ENCODE peak calls at places on chromosomes 5 and 9, in four cellular contexts. K is RWPE2, Q is fibroblast of lung, B is transverse colon. J is an unnamed sample. For H3K9me3, the result is how much of the 10 kb centered on the place peaks cover.

GRCh38 chr9:86721843-86722705 is 225.2 kb downstream of the GAS1 start:
- DNase-seq in K (no peak), Q (peak), B (no peak), J (no peak)

GRCh38 chr5:132428811-132429440 is 59.4 kb downstream of the SLC22A5 start:
- DNase-seq in K (no peak), Q (peak), B (no peak), J (peak)

GRCh38 chr9:100774962-100775361 is 197.1 kb downstream of the CAVIN4 start:
- DNase-seq in K (no peak), Q (no peak), B (no peak), J (no peak)

GRCh38 chr5:133336969-133337410 is 275.4 kb downstream of the FSTL4 start:
- DNase-seq in K (no peak), Q (no peak), B (no peak), J (peak)

GRCh38 chr5:56565693-56566092 is 249.7 kb upstream of the MAP3K1 start:
- DNase-seq in K (no peak), Q (no peak), B (no peak), J (no peak)

GRCh38 chr9:16039103-16039987 is 486.5 kb downstream of the CCDC171 start:
- DNase-seq in K (no peak), Q (peak), B (peak), J (no peak)

GRCh38 chr5:98750693-98751092 is 22.8 kb upstream of the RGMB start:
- DNase-seq in K (no peak), Q (no peak), B (no peak), J (no peak)

GRCh38 chr9:109001275-109001676 is 12.0 kb downstream of the CTNNAL1 start:
- DNase-seq in K (no peak), Q (peak), B (no peak), J (no peak)

DNA sequence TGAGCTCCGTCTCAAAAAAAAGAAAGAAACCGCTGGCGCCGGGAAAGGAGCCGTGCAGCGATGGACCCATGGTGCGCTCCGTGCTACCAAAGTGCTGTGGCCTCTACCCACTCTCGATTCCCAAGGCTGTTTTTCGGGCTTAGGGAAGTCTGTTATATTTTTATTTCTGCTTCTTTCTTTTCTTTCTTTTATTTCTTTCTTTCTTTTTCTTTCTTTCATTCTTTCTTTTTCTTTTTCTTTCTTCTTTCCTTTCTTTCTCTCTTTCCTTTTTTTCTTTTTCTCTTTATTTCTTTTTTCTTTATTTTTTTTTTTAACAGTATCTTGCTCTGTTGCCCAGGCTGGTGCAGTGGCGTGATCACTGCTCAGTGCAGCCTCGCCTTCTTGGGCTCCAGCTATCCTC is 87.5 kb downstream of the ANXA2R start:
- DNase-seq in K (no peak), Q (no peak), B (no peak), J (no peak)
- H3K4me3 ChIP-seq in K (no peak), Q (peak), B (peak), J (peak)

GRCh38 chr9:5361326-5362005 is 21.8 kb upstream of the RLN1 start:
- DNase-seq in K (no peak), Q (no peak), B (no peak), J (no peak)
- TF ChIP-seq CTCF in K (no peak), Q (no peak), B (no peak), J (no peak)

GRCh38 chr5:7910738-7911428 is 41.9 kb downstream of the MTRR start:
- DNase-seq in K (no peak), Q (no peak), B (no peak), J (no peak)
- H3K9me3 ChIP-seq in K (under half), Q (under half), B (under half), J (half or more)

GRCh38 chr9:92964607-92964975 is 17.3 kb downstream of the FGD3 start:
- DNase-seq in K (peak), Q (no peak), B (no peak), J (peak)
- H3K4me3 ChIP-seq in K (no peak), Q (no peak), B (peak), J (peak)

GRCh38 chr5:162096448-162096847 is 28.9 kb downstream of the GABRG2 start:
- DNase-seq in K (no peak), Q (no peak), B (no peak), J (no peak)
- TF ChIP-seq CTCF in K (peak), Q (no peak), B (no peak), J (no peak)

GRCh38 chr9:77954619-77955018 is 77.0 kb downstream of the GNAQ start:
- DNase-seq in K (no peak), Q (no peak), B (no peak), J (no peak)
- H3K9me3 ChIP-seq in K (under half), Q (under half), B (under half), J (under half)

GRCh38 chr5:1470762-1471211 is 25.5 kb upstream of the SLC6A3 start:
- DNase-seq in K (peak), Q (no peak), B (no peak), J (peak)
- H3K4me3 ChIP-seq in K (no peak), Q (no peak), B (no peak), J (no peak)

GRCh38 chr9:120107138-120107537 is 472.8 kb downstream of the CDK5RAP2 start:
- DNase-seq in K (no peak), Q (no peak), B (no peak), J (no peak)
- TF ChIP-seq CTCF in K (no peak), Q (no peak), B (no peak), J (no peak)

GRCh38 chr5:178519155-178519554 is 71.0 kb downstream of the COL23A1 start:
- DNase-seq in K (no peak), Q (no peak), B (no peak), J (no peak)

GRCh38 chr5:178519804-178520203 is 70.4 kb downstream of the COL23A1 start:
- DNase-seq in K (no peak), Q (no peak), B (no peak), J (no peak)

GRCh38 chr5:178524093-178524882 is 65.9 kb downstream of the COL23A1 start:
- DNase-seq in K (peak), Q (no peak), B (no peak), J (peak)

GRCh38 chr5:178520851-178521250 is 69.3 kb downstream of the COL23A1 start:
- DNase-seq in K (no peak), Q (no peak), B (no peak), J (no peak)

DNA sequence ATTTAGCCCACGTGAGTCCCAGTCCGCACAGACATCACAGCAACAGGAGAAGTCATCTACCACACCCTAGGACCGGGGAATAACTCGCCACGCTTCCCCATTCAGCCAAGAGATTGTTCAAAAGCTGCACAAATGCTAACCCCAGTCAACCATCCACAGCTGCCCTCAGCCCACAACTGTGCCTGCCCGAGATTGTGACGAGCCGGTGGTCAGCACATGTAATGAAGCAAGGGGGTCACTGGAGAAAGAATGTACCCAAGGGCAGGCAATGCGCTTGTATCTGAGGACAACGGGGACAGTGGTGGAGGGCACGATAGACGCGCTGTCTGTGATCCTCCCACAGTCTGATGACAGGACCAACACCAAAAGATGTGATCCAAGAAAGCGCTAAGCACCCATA is 67.8 kb downstream of the COL23A1 start:
- DNase-seq in K (no peak), Q (no peak), B (no peak), J (no peak)
- H3K9me3 ChIP-seq in K (under half), Q (under half), B (under half), J (under half)

GRCh38 chr9:37324691-37325490 is 97.6 kb upstream of the GRHPR start:
- DNase-seq in K (no peak), Q (peak), B (no peak), J (no peak)
- H3K4me3 ChIP-seq in K (no peak), Q (no peak), B (no peak), J (no peak)